ENCODE peak calls at places on chromosome 10, in four cellular contexts. J is MCF 10A, I is lower lobe of right lung, O is memory B cell. F is an unnamed sample.

GRCh38 chr10:86139066-86139657 is 227.4 kb downstream of the GRID1 start:
- DNase-seq in J (peak; percentile 49), I (no peak), O (no peak), F (peak; percentile 59)

GRCh38 chr10:6173203-6173602 is 29.5 kb upstream of the PFKFB3 start:
- DNase-seq in J (no peak), I (no peak), O (no peak), F (no peak)

GRCh38 chr10:118769898-118770600 is 15.3 kb upstream of the CACUL1 start:
- DNase-seq in J (no peak), I (no peak), O (no peak), F (no peak)

GRCh38 chr10:132213917-132214316 is 27.2 kb downstream of the DPYSL4 start:
- DNase-seq in J (no peak), I (no peak), O (no peak), F (no peak)

GRCh38 chr10:106311590-106311989 is 852.9 kb downstream of the SORCS1 start:
- DNase-seq in J (no peak), I (no peak), O (no peak), F (no peak)

GRCh38 chr10:129971381-129972144 is 7.5 kb upstream of the EBF3 start:
- DNase-seq in J (no peak), I (peak; percentile 70), O (no peak), F (no peak)

GRCh38 chr10:99161194-99161593 is 74.5 kb downstream of the HPSE2 start:
- DNase-seq in J (no peak), I (no peak), O (no peak), F (no peak)

GRCh38 chr10:35398355-35398754 is 62.0 kb downstream of the CCNY start:
- DNase-seq in J (no peak), I (no peak), O (no peak), F (no peak)

GRCh38 chr10:62610649-62611229 is 193.8 kb upstream of the ADO start:
- DNase-seq in J (peak; percentile 75), I (peak; percentile 72), O (peak; percentile 77), F (no peak)

GRCh38 chr10:109740436-109740835 is 182.9 kb downstream of the XPNPEP1 start:
- DNase-seq in J (peak; percentile 57), I (no peak), O (no peak), F (no peak)

GRCh38 chr10:71880425-71881306 is 29.6 kb upstream of the PSAP start:
- DNase-seq in J (no peak), I (no peak), O (no peak), F (no peak)